ENCODE peak calls at places on chromosomes 1 and 21, in seven cellular contexts. Z, V, O, Y, L, R and B are unnamed samples.

GRCh38 chr1:13585996-13586395 is 2.4 kb downstream of the PDPN start:
- DNase-seq in Z (no peak), V (no peak), O (peak), Y (no peak), L (no peak), R (no peak), B (no peak)

GRCh38 chr1:188140958-188141357 is 1312.2 kb downstream of the PLA2G4A start:
- DNase-seq in Z (no peak), V (no peak), O (no peak), Y (no peak), L (no peak), R (no peak), B (no peak)

GRCh38 chr1:85697895-85698294 is 10.3 kb downstream of the ZNHIT6 start:
- DNase-seq in Z (no peak), V (no peak), O (no peak), Y (no peak), L (no peak), R (no peak), B (no peak)

GRCh38 chr1:232192781-232193450 is 437.0 kb downstream of the SIPA1L2 start:
- DNase-seq in Z (no peak), V (no peak), O (no peak), Y (no peak), L (no peak), R (no peak), B (no peak)

GRCh38 chr21:32520885-32521735 is 64.2 kb downstream of the TCP10L start:
- DNase-seq in Z (no peak), V (peak), O (peak), Y (peak), L (no peak), R (no peak), B (peak)

GRCh38 chr1:147605591-147605990 is 64.3 kb downstream of the BCL9 start:
- DNase-seq in Z (no peak), V (no peak), O (no peak), Y (no peak), L (no peak), R (no peak), B (no peak)

GRCh38 chr1:244992833-244993232 is 128.5 kb upstream of the HNRNPU start:
- DNase-seq in Z (no peak), V (no peak), O (no peak), Y (no peak), L (no peak), R (no peak), B (no peak)

GRCh38 chr1:54371038-54371935 is 34.9 kb downstream of the SSBP3 start:
- DNase-seq in Z (no peak), V (no peak), O (no peak), Y (no peak), L (no peak), R (no peak), B (no peak)

GRCh38 chr21:46052703-46053651 is 44.9 kb upstream of the COL6A2 start:
- DNase-seq in Z (no peak), V (peak), O (peak), Y (no peak), L (no peak), R (peak), B (peak)